ENCODE peak calls at places on chromosomes 7 and 10, in four cellular contexts. H is hepatocyte, D is brain microvascular endothelial cell, J is IMR-90. S is an unnamed sample.

GRCh38 chr7:95971716-95972115 is 199.4 kb downstream of the DYNC1I1 start:
- DNase-seq in H (no peak), D (no peak), J (no peak), S (no peak)

GRCh38 chr10:46232084-46232483 is 54.7 kb upstream of the ANTXRL start:
- DNase-seq in H (no peak), D (no peak), J (no peak), S (peak; percentile 66)

GRCh38 chr7:148856035-148856881 is 27.8 kb downstream of the EZH2 start:
- DNase-seq in H (peak; percentile 27), D (peak; percentile 29), J (peak; percentile 28), S (no peak)

GRCh38 chr7:137916980-137917645 is 70.3 kb upstream of the DGKI start:
- DNase-seq in H (no peak), D (no peak), J (no peak), S (no peak)

GRCh38 chr10:77445562-77445961 is 192.0 kb downstream of the KCNMA1 start:
- DNase-seq in H (no peak), D (no peak), J (no peak), S (no peak)

GRCh38 chr10:29370612-29371092 is 81.8 kb downstream of the LYZL1 start:
- DNase-seq in H (no peak), D (no peak), J (no peak), S (no peak)

GRCh38 chr10:132488231-132488821 is 49.3 kb upstream of the INPP5A start:
- DNase-seq in H (no peak), D (no peak), J (no peak), S (no peak)

GRCh38 chr10:84343831-84344230 is 15.4 kb downstream of the CCSER2 start:
- DNase-seq in H (no peak), D (no peak), J (no peak), S (no peak)

GRCh38 chr7:44052771-44053365 is 8.4 kb downstream of the DBNL start:
- DNase-seq in H (no peak), D (no peak), J (no peak), S (peak; percentile 45)

GRCh38 chr7:101664390-101664789 is 35.3 kb upstream of the MYL10 start:
- DNase-seq in H (no peak), D (no peak), J (no peak), S (no peak)

GRCh38 chr7:2168612-2169312 is 64.0 kb downstream of the MAD1L1 start:
- DNase-seq in H (no peak), D (no peak), J (no peak), S (no peak)

GRCh38 chr10:103881420-103882284 is 26.3 kb upstream of the SH3PXD2A start:
- DNase-seq in H (no peak), D (no peak), J (no peak), S (no peak)

GRCh38 chr10:739403-739802 is 49.9 kb upstream of the DIP2C start:
- DNase-seq in H (no peak), D (no peak), J (no peak), S (no peak)

GRCh38 chr7:157658851-157659412 is 322.1 kb downstream of the DNAJB6 start:
- DNase-seq in H (no peak), D (no peak), J (no peak), S (no peak)

GRCh38 chr7:128352138-128352537 is 8.4 kb upstream of the RBM28 start:
- DNase-seq in H (peak; percentile 63), D (no peak), J (peak; percentile 10), S (peak; percentile 75)

GRCh38 chr10:132388901-132389630 is 7.9 kb upstream of the PWWP2B start:
- DNase-seq in H (no peak), D (no peak), J (no peak), S (no peak)

GRCh38 chr10:78537018-78537417 is 503.4 kb downstream of the RPS24 start:
- DNase-seq in H (no peak), D (no peak), J (no peak), S (peak; percentile 11)

GRCh38 chr7:95104739-95105138 is 197.3 kb downstream of the PPP1R9A start:
- DNase-seq in H (peak; percentile 76), D (peak; percentile 17), J (no peak), S (no peak)

GRCh38 chr7:158280467-158281154 is 307.0 kb downstream of the PTPRN2 start:
- DNase-seq in H (no peak), D (no peak), J (no peak), S (peak; percentile 60)

GRCh38 chr7:84384417-84384816 is 189.8 kb upstream of the SEMA3A start:
- DNase-seq in H (no peak), D (peak; percentile 4), J (peak; percentile 46), S (no peak)

GRCh38 chr10:14588084-14588937 is 186.4 kb downstream of the FAM107B start:
- DNase-seq in H (peak; percentile 70), D (peak; percentile 96), J (peak; percentile 100), S (no peak)

GRCh38 chr7:41326616-41327015 is 376.3 kb downstream of the INHBA start:
- DNase-seq in H (no peak), D (no peak), J (no peak), S (no peak)

GRCh38 chr10:30378607-30379006 is 29.5 kb upstream of the MTPAP start:
- DNase-seq in H (no peak), D (no peak), J (peak; percentile 35), S (no peak)

GRCh38 chr10:30701471-30702173 is 72.1 kb upstream of the LYZL2 start:
- DNase-seq in H (no peak), D (peak; percentile 85), J (peak; percentile 75), S (no peak)

GRCh38 chr7:102934670-102935069 is 21.9 kb downstream of the LRRC17 start:
- DNase-seq in H (no peak), D (no peak), J (no peak), S (no peak)

GRCh38 chr10:104336829-104337526 is 1.3 kb downstream of the ITPRIP start:
- DNase-seq in H (no peak), D (peak; percentile 37), J (peak; percentile 80), S (peak; percentile 62)

GRCh38 chr7:128030999-128031681 is at the start of gene LRRC4:
- DNase-seq in H (peak; percentile 74), D (no peak), J (peak; percentile 43), S (no peak)

DNA sequence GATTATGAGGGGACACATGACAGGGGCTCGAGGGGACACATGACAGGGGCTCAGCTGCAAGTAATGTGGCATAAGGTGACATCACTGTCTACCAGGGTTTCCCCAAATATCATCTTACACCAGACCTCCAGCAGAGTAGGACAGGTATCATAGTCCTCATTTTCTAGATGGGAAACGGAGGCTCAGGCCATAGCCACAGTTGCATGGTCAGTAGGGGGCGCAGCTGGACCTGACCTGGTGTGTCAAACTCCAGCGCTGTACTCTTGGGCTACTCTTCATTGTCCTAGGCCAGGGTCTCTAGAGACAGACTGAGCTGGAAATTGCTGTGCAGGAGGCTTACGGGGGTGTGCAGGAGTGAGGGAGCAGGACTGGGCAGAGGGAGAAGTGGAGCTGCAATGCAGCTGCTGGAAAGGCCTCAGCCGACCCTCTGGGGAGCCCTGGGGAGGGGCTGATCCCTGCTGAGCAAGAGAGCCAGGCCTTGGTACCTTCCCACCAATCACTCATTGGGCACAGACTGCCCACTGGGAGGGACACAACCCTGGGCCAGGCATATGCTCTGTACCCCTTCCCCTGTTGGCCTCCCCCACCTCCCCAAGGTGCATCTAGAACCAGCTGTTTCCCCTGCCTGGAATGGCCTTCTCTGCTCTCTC is 89.9 kb downstream of the CDH23 start:
- DNase-seq in H (peak; percentile 71), D (peak; percentile 58), J (peak; percentile 2), S (no peak)
- TF ChIP-seq CTCF in H (peak; percentile 51), D (peak; percentile 90), J (peak; percentile 27), S (no peak)

DNA sequence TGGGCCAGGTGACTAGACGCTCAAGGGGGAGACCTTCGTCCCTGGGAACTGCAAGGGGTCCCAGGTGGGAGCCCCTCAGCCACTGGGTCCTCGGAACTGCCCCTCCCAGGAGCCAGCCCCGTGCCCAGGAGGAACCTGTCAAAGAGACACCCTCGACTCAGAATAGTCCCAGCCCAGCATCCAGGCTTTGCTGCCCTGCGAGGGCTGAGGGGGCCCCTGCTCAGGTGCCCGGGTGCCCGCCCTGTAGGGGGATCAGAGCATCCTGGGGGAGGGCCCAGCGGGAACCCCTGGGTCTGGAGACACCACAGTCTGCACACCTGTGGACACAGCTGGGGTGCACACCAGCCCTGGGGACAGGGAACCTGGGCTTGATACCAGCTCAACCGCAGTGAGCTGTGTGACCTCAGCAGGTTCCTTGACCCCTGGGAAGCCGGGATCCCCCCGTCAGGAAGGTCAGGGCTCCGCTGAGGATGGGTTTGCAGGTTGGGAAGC is 394 bp downstream of the ELN start:
- DNase-seq in H (no peak), D (no peak), J (no peak), S (peak; percentile 83)
- H3K4me3 ChIP-seq in H (no peak overlapping the region), D (no peak overlapping the region), J (peak overlapping the region; percentile 25), S (peak overlapping the region; percentile 90)

DNA sequence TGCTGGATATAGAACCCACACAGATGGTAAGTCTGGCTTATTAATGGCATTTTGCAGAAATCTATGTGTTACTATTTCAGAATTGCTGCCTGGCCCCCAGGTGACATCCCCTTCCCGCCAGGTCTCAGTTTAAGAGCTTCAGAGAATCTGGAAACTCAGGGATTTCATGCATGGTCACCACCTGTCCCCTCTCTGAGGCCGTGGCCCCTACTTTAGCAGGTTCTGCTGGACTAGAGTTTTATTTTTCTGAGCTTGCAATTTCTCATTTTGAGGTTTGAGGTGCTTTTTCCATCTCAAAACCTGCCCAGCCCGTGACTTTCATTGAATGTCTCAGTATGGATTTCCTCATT is 24.7 kb upstream of the GJD4 start:
- DNase-seq in H (no peak), D (no peak), J (no peak), S (no peak)
- H3K27ac ChIP-seq in H (no peak overlapping the region), D (no peak overlapping the region), J (no peak overlapping the region), S (no peak overlapping the region)

GRCh38 chr10:71643904-71644303 is 75.7 kb downstream of the C10orf105 start:
- DNase-seq in H (no peak), D (no peak), J (no peak), S (no peak)
- TF ChIP-seq CTCF in H (no peak), D (no peak), J (no peak), S (no peak)

DNA sequence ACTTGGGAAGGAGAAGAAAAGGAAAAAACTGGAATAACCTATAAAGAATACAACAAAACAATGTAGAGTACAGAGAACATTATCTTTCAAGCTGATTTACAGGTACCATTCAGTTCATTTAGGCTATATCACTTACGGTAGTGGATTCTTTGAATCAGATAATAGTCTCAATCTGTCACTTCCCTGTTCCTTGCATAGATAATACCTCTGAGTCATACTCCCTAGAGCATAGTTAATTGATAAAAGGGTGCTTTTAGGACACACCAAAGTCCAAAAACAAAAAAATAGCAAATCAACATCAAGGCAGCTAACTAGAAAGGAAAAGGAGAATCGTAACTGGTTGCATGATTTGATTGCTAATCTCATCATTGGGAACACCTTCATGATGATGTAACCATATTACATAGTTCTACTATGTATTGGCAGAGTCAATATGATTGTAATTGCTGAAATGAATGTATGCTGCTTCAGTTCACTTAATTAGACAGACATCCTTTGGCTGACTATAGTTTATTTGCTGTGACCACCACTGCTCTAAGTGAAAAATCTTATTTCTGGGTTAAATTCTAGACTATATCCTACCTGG is 844.4 kb downstream of the GATA3 start:
- DNase-seq in H (no peak), D (no peak), J (no peak), S (no peak)
- H3K4me3 ChIP-seq in H (no peak overlapping the region), D (no peak overlapping the region), J (no peak overlapping the region), S (no peak overlapping the region)

DNA sequence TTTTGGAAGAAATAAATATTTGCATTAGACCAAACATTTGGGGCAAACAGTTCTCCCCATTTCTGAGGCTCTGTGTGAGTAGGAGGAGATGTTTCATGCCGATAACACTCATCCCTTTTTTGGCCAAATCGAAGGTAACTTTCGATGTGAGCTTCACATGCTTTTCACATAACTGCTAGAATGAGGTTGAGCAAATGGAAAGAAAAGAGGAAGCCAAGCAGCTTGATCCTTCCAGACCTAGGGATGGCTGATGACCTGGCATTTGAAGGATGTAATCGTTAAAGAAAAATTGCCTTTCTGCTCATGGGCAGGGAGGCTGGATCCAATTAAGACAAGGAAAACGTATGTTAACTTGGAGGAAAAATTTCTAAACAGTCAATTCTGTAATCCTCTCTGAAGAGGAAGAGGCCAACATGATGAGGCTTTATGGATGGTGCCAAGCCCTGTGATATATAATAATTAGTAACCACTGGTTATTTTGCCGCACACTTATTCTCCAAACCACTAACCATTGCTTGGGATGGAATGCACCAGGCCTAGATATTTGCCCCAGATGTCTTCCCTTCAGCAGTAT is 12.5 kb downstream of the GRK5 start:
- DNase-seq in H (no peak), D (no peak), J (no peak), S (no peak)
- H3K27ac ChIP-seq in H (peak overlapping the region; percentile 84), D (no peak overlapping the region), J (peak overlapping the region; percentile 94), S (peak overlapping the region; percentile 69)